ENCODE peak calls at places on chromosomes 2 and 18, in eight cellular contexts. Z is GM06990; E is Peyer's patch; O is right lobe of liver; D is CD8-positive, alpha-beta T cell; Y is epithelial cell of proximal tubule; T is pancreas; W is tibial artery. H is an unnamed sample.

GRCh38 chr2:113084249-113085000 is 16.7 kb downstream of the IL1F10 start:
- DNase-seq in Z (no peak), E (no peak), O (no peak), D (no peak), Y (no peak), T (no peak), W (no peak), H (no peak)

GRCh38 chr2:218615868-218616315 is 8.2 kb downstream of the PLCD4 start:
- DNase-seq in Z (no peak), E (no peak), O (peak), D (no peak), Y (no peak), T (no peak), W (no peak), H (no peak)

GRCh38 chr18:23143059-23143831 is 8.0 kb downstream of the CABLES1 start:
- DNase-seq in Z (no peak), E (peak), O (no peak), D (no peak), Y (no peak), T (no peak), W (peak), H (no peak)

GRCh38 chr2:75526842-75527241 is 33.9 kb downstream of the EVA1A start:
- DNase-seq in Z (no peak), E (no peak), O (no peak), D (no peak), Y (no peak), T (no peak), W (no peak), H (no peak)

GRCh38 chr2:212135739-212136138 is 402.9 kb downstream of the ERBB4 start:
- DNase-seq in Z (no peak), E (no peak), O (no peak), D (no peak), Y (no peak), T (no peak), W (no peak), H (no peak)

GRCh38 chr2:61141151-61141550 is 20.8 kb upstream of the C2orf74 start:
- DNase-seq in Z (no peak), E (no peak), O (no peak), D (no peak), Y (no peak), T (no peak), W (no peak), H (no peak)

GRCh38 chr18:55781481-55781957 is 193.5 kb upstream of the TCF4 start:
- DNase-seq in Z (no peak), E (no peak), O (no peak), D (no peak), Y (no peak), T (no peak), W (no peak), H (no peak)

GRCh38 chr2:45777996-45778719 is 126.7 kb downstream of the PRKCE start:
- DNase-seq in Z (no peak), E (no peak), O (no peak), D (no peak), Y (no peak), T (no peak), W (no peak), H (no peak)

GRCh38 chr2:224126001-224126400 is 86.9 kb upstream of the SERPINE2 start:
- DNase-seq in Z (no peak), E (no peak), O (no peak), D (no peak), Y (no peak), T (no peak), W (no peak), H (no peak)

GRCh38 chr2:110682872-110683271 is 5.0 kb upstream of the BUB1 start:
- DNase-seq in Z (no peak), E (no peak), O (no peak), D (no peak), Y (no peak), T (no peak), W (no peak), H (no peak)

GRCh38 chr2:110690345-110690965 is 12.6 kb upstream of the BUB1 start:
- DNase-seq in Z (no peak), E (no peak), O (no peak), D (no peak), Y (no peak), T (no peak), W (no peak), H (no peak)

GRCh38 chr2:110691612-110692258 is 13.9 kb upstream of the BUB1 start:
- DNase-seq in Z (no peak), E (no peak), O (no peak), D (no peak), Y (no peak), T (no peak), W (no peak), H (no peak)

GRCh38 chr2:110688594-110689091 is 10.8 kb upstream of the BUB1 start:
- DNase-seq in Z (no peak), E (no peak), O (no peak), D (no peak), Y (peak), T (no peak), W (no peak), H (no peak)
- H3K4me3 ChIP-seq in Z (no peak), E (no peak), O (no peak), D (no peak), Y (no peak), T (no peak), W (no peak), H (no peak)

GRCh38 chr2:33317369-33318015 is 159.0 kb upstream of the RASGRP3 start:
- DNase-seq in Z (no peak), E (no peak), O (no peak), D (no peak), Y (no peak), T (no peak), W (no peak), H (no peak)

GRCh38 chr2:33316314-33316713 is 160.1 kb upstream of the RASGRP3 start:
- DNase-seq in Z (no peak), E (no peak), O (no peak), D (no peak), Y (no peak), T (no peak), W (no peak), H (no peak)

GRCh38 chr2:33313039-33313438 is 163.4 kb upstream of the RASGRP3 start:
- DNase-seq in Z (no peak), E (no peak), O (no peak), D (no peak), Y (no peak), T (no peak), W (no peak), H (no peak)

GRCh38 chr2:33312389-33312788 is 164.1 kb upstream of the RASGRP3 start:
- DNase-seq in Z (no peak), E (no peak), O (no peak), D (no peak), Y (no peak), T (no peak), W (no peak), H (no peak)

DNA sequence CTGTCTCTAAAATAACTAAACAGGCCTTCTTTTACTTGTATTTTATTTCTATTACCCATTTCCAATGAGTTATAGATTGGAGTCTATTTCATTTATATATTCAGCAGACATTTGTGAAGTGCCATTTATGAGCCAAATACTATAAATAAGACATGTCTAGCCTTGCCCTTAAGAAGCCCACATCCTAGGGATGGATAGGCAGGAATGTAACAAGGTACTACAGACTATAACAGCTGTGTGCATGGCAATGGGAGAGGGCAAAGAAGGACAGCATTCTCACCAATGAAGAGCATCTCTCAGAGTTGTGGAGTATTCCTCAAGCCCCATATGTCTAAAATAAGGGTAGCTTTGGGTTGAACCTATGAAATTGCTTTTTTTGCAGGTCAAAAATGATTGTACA is 161.9 kb upstream of the RASGRP3 start:
- DNase-seq in Z (no peak), E (no peak), O (no peak), D (no peak), Y (no peak), T (no peak), W (no peak), H (no peak)
- TF ChIP-seq CTCF in Z (no peak), E (no peak), O (no peak), D (no peak), Y (no peak), T (no peak), W (no peak), H (no peak)

GRCh38 chr18:45161850-45162249 is 453.4 kb upstream of the SLC14A2 start:
- DNase-seq in Z (peak), E (no peak), O (no peak), D (no peak), Y (no peak), T (no peak), W (no peak), H (peak)
- H3K4me3 ChIP-seq in Z (no peak), E (no peak), O (no peak), D (no peak), Y (no peak), T (no peak), W (no peak), H (no peak)

GRCh38 chr2:182666674-182667320 is 49.3 kb upstream of the DNAJC10 start:
- DNase-seq in Z (no peak), E (no peak), O (no peak), D (no peak), Y (no peak), T (no peak), W (no peak), H (no peak)
- TF ChIP-seq CTCF in Z (peak), E (peak), O (peak), D (peak), Y (peak), T (peak), W (peak), H (peak)